ENCODE peak calls at places on chromosomes 3 and 15, in six cellular contexts. L, F, I, R, W and Y are unnamed samples.

GRCh38 chr3:108380128-108380795 is 83.9 kb downstream of the HHLA2 start:
- DNase-seq in W (no peak), I (no peak), R (no peak), L (no peak), F (no peak), Y (no peak)

GRCh38 chr3:160801386-160802118 is 45.5 kb downstream of the PPM1L start:
- DNase-seq in L (no peak), I (no peak), R (no peak), W (peak; percentile 6), F (no peak), Y (peak; percentile 72)

GRCh38 chr3:194043516-194043915 is 92.4 kb upstream of the HES1 start:
- DNase-seq in F (no peak), R (no peak), W (no peak), L (no peak), I (no peak), Y (no peak)

GRCh38 chr3:33034601-33035000 is 62.3 kb downstream of the GLB1 start:
- DNase-seq in R (no peak), F (no peak), W (no peak), L (no peak), I (no peak), Y (no peak)

GRCh38 chr3:86984271-86984670 is 6.7 kb downstream of the VGLL3 start:
- DNase-seq in W (no peak), R (no peak), I (no peak), F (no peak), L (no peak), Y (no peak)

GRCh38 chr3:132735589-132735988 is 13.4 kb upstream of the NPHP3 start:
- DNase-seq in W (no peak), I (no peak), F (no peak), R (no peak), L (no peak), Y (no peak)

GRCh38 chr15:89599021-89599420 is 23.8 kb downstream of the TICRR start:
- DNase-seq in L (no peak), I (no peak), R (no peak), F (no peak), W (no peak), Y (no peak)

GRCh38 chr15:89385596-89386242 is 51.1 kb upstream of the POLG start:
- DNase-seq in F (no peak), L (no peak), W (no peak), R (peak; percentile 30), I (no peak), Y (no peak)

GRCh38 chr15:100687532-100688215 is 85.3 kb downstream of the ASB7 start:
- DNase-seq in W (no peak), L (peak; percentile 4), I (no peak), R (no peak), F (peak; percentile 42), Y (no peak)

GRCh38 chr3:51673802-51674654 is 3.0 kb downstream of the TEX264 start:
- DNase-seq in I (no peak), W (no peak), L (no peak), R (no peak), F (peak; percentile 13), Y (no peak)

GRCh38 chr3:127779747-127780146 is 42.6 kb downstream of the MGLL start:
- DNase-seq in W (no peak), I (no peak), R (no peak), F (no peak), L (no peak), Y (no peak)

GRCh38 chr15:31453558-31454318 is 127.1 kb downstream of the KLF13 start:
- DNase-seq in I (no peak), L (peak; percentile 21), W (no peak), F (no peak), R (peak; percentile 66), Y (no peak)

GRCh38 chr3:72830452-72831217 is 17.6 kb downstream of the SHQ1 start:
- DNase-seq in R (no peak), I (no peak), F (no peak), L (no peak), W (no peak), Y (no peak)

GRCh38 chr3:14803101-14803980 is 15.4 kb upstream of the FGD5 start:
- DNase-seq in I (no peak), R (no peak), W (no peak), F (no peak), L (no peak), Y (no peak)

GRCh38 chr3:134244921-134245320 is 5.7 kb downstream of the RYK start:
- DNase-seq in F (no peak), W (no peak), R (no peak), L (no peak), I (no peak), Y (no peak)

GRCh38 chr3:79516795-79517194 is 251.0 kb downstream of the ROBO1 start:
- DNase-seq in F (no peak), R (no peak), W (no peak), I (no peak), L (no peak), Y (no peak)
- H3K27me3 ChIP-seq in F (no peaks in the 10 kb centered on the region), R (no peaks in the 10 kb centered on the region), W (no peaks in the 10 kb centered on the region), I (no peaks in the 10 kb centered on the region), L (no peaks in the 10 kb centered on the region), Y (no peaks in the 10 kb centered on the region)

GRCh38 chr3:103796068-103796467 is 1361.3 kb downstream of the ZPLD1 start:
- DNase-seq in W (no peak), F (no peak), L (no peak), R (no peak), I (no peak), Y (no peak)

GRCh38 chr3:103791786-103792515 is 1357.1 kb downstream of the ZPLD1 start:
- DNase-seq in W (no peak), R (no peak), I (no peak), L (no peak), F (no peak), Y (no peak)

DNA sequence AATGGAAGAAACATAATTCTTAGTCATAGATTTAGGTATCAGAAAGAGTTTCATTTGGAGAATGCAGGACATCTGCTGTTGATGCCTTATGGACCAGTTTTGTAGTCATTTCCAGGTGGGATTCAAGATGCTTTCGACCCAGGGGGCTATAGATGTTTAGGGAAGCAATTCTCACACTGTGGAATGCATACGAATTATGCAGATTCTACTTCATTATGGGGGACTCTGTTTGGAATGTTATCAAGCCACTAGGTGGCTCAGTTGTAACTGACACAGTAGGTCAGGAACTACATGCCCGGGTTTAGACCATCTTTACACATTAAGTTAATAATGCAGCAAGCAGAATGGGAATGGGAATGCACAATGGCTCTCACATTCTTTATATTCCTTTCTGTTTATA is 1359.8 kb downstream of the ZPLD1 start:
- DNase-seq in I (no peak), R (no peak), L (no peak), W (no peak), F (no peak), Y (no peak)
- TF ChIP-seq CTCF in I (no peak), R (no peak), L (peak; percentile 58), W (peak; percentile 30), F (no peak), Y (peak; percentile 12)

GRCh38 chr15:33195283-33195682 is 769 bp upstream of the FMN1 start:
- DNase-seq in R (no peak), L (no peak), F (no peak), I (no peak), W (no peak), Y (no peak)

GRCh38 chr15:33191641-33192040 is 2.9 kb downstream of the FMN1 start:
- DNase-seq in R (no peak), I (no peak), F (no peak), L (no peak), W (no peak), Y (no peak)

GRCh38 chr15:33197636-33198035 is 3.1 kb upstream of the FMN1 start:
- DNase-seq in L (no peak), F (no peak), I (no peak), W (no peak), R (no peak), Y (no peak)

GRCh38 chr15:33194704-33195261 is at the start of gene FMN1:
- DNase-seq in L (peak; percentile 99), R (peak; percentile 98), F (peak; percentile 71), I (peak; percentile 95), W (peak; percentile 92), Y (peak; percentile 95)

DNA sequence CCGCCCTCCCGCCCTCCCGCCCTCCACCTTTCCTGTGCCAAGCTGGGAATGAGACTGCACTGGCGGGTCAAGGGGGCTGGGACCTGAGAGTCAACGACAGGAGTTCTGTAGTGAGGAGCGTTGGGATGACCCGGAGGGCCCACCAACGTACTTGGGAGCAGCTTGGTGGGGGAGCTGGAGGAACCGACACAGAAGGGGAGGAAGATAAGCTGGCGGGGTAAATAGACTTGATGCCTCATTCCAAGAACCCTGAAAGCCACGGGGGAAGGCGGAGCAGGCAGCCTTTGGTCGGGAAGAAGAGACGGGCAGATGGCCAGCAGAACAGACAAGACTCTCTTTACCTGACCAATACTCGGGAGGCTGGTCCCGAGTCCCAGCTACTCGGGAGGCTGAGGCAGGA is 277 bp downstream of the FMN1 start:
- DNase-seq in L (no peak), W (no peak), F (no peak), I (no peak), R (no peak), Y (peak; percentile 4)
- H3K27me3 ChIP-seq in L (no peaks in the 10 kb centered on the region), W (no peaks in the 10 kb centered on the region), F (no peaks in the 10 kb centered on the region), I (no peaks in the 10 kb centered on the region), R (no peaks in the 10 kb centered on the region), Y (no peaks in the 10 kb centered on the region)

GRCh38 chr3:13563911-13564310 is 15.0 kb downstream of the FBLN2 start:
- DNase-seq in R (no peak), W (no peak), L (no peak), F (no peak), I (no peak), Y (no peak)

GRCh38 chr3:13565581-13566461 is 16.9 kb downstream of the FBLN2 start:
- DNase-seq in W (no peak), F (no peak), L (no peak), R (peak; percentile 38), I (no peak), Y (no peak)

GRCh38 chr3:13566462-13566748 is 17.5 kb downstream of the FBLN2 start:
- DNase-seq in F (no peak), W (no peak), I (no peak), L (no peak), R (peak; percentile 36), Y (no peak)

GRCh38 chr3:13563321-13563720 is 14.4 kb downstream of the FBLN2 start:
- DNase-seq in R (no peak), L (no peak), W (no peak), I (no peak), F (no peak), Y (no peak)

DNA sequence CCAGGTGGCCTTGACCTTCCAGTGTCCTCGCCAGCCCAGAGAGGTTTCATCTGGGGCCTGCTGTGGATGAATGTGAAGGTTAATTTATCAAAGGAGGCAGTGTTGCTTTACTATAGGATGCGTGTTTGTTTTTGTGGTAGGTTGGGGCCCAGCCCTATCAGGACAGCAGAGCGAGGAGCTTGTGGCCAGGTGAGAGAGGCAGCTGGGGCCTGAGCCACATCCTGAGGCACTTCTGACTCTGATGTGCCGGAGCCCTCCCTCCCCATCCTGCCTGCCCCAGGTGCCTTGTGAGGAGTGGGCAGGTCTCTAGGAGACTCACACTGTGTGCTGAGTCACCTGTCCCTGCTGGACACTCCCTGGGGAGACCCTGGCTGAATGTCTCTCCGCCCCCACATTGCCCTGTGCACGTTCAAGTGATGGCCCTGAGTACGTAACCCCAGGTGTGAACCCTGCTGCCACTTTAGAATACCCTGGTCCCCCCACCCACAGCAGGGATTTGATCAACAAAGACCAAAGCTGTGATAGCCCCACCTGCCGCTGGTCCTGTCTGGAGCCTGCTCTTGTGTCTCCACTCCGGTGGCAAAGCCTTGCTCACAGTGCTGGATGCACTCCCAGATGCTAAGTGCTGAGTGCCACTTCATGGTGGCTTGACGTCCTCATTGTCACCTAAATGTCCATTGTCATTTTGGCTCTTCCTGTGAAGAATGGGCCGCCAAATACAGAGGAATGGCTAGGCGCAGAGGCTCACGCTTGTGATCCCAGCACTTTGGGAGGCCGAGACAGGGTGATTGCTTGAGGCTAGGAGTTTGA is 16.0 kb downstream of the FBLN2 start:
- DNase-seq in W (no peak), L (peak; percentile 57), F (no peak), I (no peak), R (no peak), Y (no peak)
- TF ChIP-seq CTCF in W (no peak), L (no peak), F (no peak), I (no peak), R (no peak), Y (no peak)